ENCODE peak calls at places on chromosomes 2 and 18, in nine cellular contexts. S, G, U, R, V, J, Z, X and H are unnamed samples.

GRCh38 chr2:154226931-154227330 is 355.2 kb downstream of the GALNT13 start:
- DNase-seq in X (no peak), U (no peak), Z (no peak), S (no peak), J (no peak), R (no peak), G (no peak), V (no peak), H (no peak)

GRCh38 chr2:177758591-177759371 is 313.8 kb downstream of the PDE11A start:
- DNase-seq in V (peak; percentile 21), G (peak; percentile 72), U (peak; percentile 56), Z (no peak), X (no peak), J (peak; percentile 64), S (peak; percentile 59), R (peak; percentile 11), H (no peak)

GRCh38 chr2:135563793-135564192 is 32.5 kb downstream of the R3HDM1 start:
- DNase-seq in X (no peak), J (peak; percentile 31), S (peak; percentile 36), G (peak; percentile 6), Z (no peak), U (no peak), V (peak; percentile 24), R (no peak), H (no peak)

GRCh38 chr18:39599251-39599650 is 2033.7 kb upstream of the CELF4 start:
- DNase-seq in V (no peak), X (no peak), J (no peak), R (no peak), G (no peak), U (no peak), S (peak; percentile 47), Z (no peak), H (no peak)

GRCh38 chr18:66792466-66792865 is 188.6 kb upstream of the CDH19 start:
- DNase-seq in S (no peak), X (no peak), Z (no peak), R (no peak), U (no peak), G (no peak), J (peak; percentile 49), V (no peak), H (no peak)

GRCh38 chr2:84857566-84857965 is 23.3 kb downstream of the TRABD2A start:
- DNase-seq in X (no peak), U (no peak), G (no peak), J (no peak), R (no peak), S (no peak), V (no peak), Z (no peak), H (no peak)

GRCh38 chr2:143110759-143111428 is 18.3 kb upstream of the ARHGAP15 start:
- DNase-seq in R (peak; percentile 83), S (peak; percentile 78), J (peak; percentile 76), X (peak; percentile 29), U (peak; percentile 63), V (peak; percentile 24), Z (peak; percentile 13), G (peak; percentile 88), H (peak; percentile 36)

GRCh38 chr2:110755494-110756078 is 23.2 kb downstream of the ACOXL start:
- DNase-seq in G (peak; percentile 21), X (peak; percentile 38), R (no peak), S (peak; percentile 51), Z (no peak), J (peak; percentile 36), U (no peak), V (no peak), H (no peak)

GRCh38 chr2:219155054-219155644 is 5.5 kb downstream of the NHEJ1 start:
- DNase-seq in Z (peak; percentile 20), U (no peak), G (peak; percentile 91), S (peak; percentile 89), X (peak; percentile 64), V (no peak), J (peak; percentile 85), R (peak; percentile 73), H (no peak)

GRCh38 chr2:209383212-209383611 is 40.6 kb upstream of the MAP2 start:
- DNase-seq in S (peak; percentile 90), V (peak; percentile 56), R (no peak), U (no peak), X (no peak), G (no peak), Z (no peak), J (peak; percentile 87), H (no peak)

GRCh38 chr18:61832858-61833257 is 59.9 kb downstream of the RNF152 start:
- DNase-seq in J (no peak), V (no peak), G (peak; percentile 25), X (no peak), Z (no peak), R (no peak), U (no peak), S (no peak), H (no peak)

GRCh38 chr2:176445831-176446433 is 176.7 kb downstream of the MTX2 start:
- DNase-seq in V (peak; percentile 57), U (no peak), S (peak; percentile 85), R (no peak), J (peak; percentile 19), G (no peak), Z (no peak), X (no peak), H (no peak)

GRCh38 chr2:31384771-31385276 is 29.7 kb downstream of the XDH start:
- DNase-seq in V (peak; percentile 92), R (no peak), S (peak; percentile 90), G (no peak), X (no peak), U (no peak), Z (peak; percentile 91), J (peak; percentile 95), H (no peak)

GRCh38 chr18:41372266-41372665 is 582.8 kb upstream of the PIK3C3 start:
- DNase-seq in V (no peak), R (no peak), J (no peak), X (no peak), S (no peak), G (no peak), Z (no peak), U (peak; percentile 28), H (no peak)

GRCh38 chr2:26727641-26728561 is 35.4 kb downstream of the KCNK3 start:
- DNase-seq in S (no peak), G (no peak), V (peak; percentile 29), U (peak; percentile 49), J (no peak), R (peak; percentile 14), X (no peak), Z (no peak), H (no peak)

GRCh38 chr2:64913357-64913869 is 75.8 kb upstream of the SLC1A4 start:
- DNase-seq in X (no peak), U (peak; percentile 86), S (peak; percentile 48), R (peak; percentile 39), G (no peak), Z (no peak), V (no peak), J (no peak), H (no peak)

GRCh38 chr2:159152119-159152778 is 134.3 kb downstream of the WDSUB1 start:
- DNase-seq in R (no peak), X (no peak), J (no peak), G (no peak), S (no peak), V (no peak), U (no peak), Z (no peak), H (no peak)

GRCh38 chr2:115305712-115306111 is 863.3 kb downstream of the DPP10 start:
- DNase-seq in X (no peak), Z (no peak), J (no peak), V (no peak), G (no peak), R (no peak), S (no peak), U (no peak), H (no peak)

GRCh38 chr18:55224086-55224625 is 264.9 kb upstream of the CCDC68 start:
- DNase-seq in Z (no peak), G (no peak), U (no peak), S (no peak), R (no peak), V (no peak), J (no peak), X (no peak), H (no peak)

GRCh38 chr18:55229682-55230081 is 270.4 kb upstream of the CCDC68 start:
- DNase-seq in X (no peak), S (peak; percentile 85), J (no peak), V (no peak), Z (no peak), U (no peak), R (no peak), G (no peak), H (no peak)

GRCh38 chr18:55228707-55229106 is 269.4 kb upstream of the CCDC68 start:
- DNase-seq in V (no peak), U (no peak), R (no peak), Z (no peak), S (no peak), X (no peak), G (no peak), J (no peak), H (no peak)

GRCh38 chr18:55232506-55232905 is 273.2 kb upstream of the CCDC68 start:
- DNase-seq in Z (no peak), U (no peak), J (no peak), S (no peak), G (no peak), X (no peak), R (no peak), V (no peak), H (no peak)

GRCh38 chr18:55228191-55228590 is 268.9 kb upstream of the CCDC68 start:
- DNase-seq in R (no peak), V (peak; percentile 60), U (no peak), X (no peak), G (no peak), S (no peak), Z (no peak), J (no peak), H (no peak)
- TF ChIP-seq CTCF in R (no peak), V (no peak), U (peak; percentile 7), X (no peak), G (no peak), S (no peak), Z (peak; percentile 3), J (no peak), H (no peak)

DNA sequence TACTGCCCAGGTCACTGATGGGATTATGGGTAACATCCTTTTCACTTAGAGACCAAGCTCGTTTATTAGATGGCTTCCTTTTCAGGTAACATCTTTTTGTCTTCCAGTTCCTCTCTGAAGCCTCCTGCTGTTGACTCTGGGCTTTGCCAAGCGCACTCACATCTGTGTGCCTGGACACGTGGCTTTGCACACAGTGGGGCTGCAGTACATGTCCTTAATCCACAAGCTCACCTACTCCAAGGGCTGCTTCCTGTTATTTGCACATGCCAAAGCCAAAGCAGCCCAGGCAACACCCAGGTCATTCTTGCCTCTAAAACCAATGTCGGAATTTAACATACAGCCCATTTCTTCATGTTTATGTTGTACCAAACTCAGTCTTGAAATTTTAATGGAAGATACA is 124.2 kb upstream of the BOD1L2 start:
- DNase-seq in R (no peak), J (no peak), U (no peak), V (no peak), X (no peak), G (no peak), S (no peak), Z (no peak), H (no peak)
- TF ChIP-seq CTCF in R (no peak), J (no peak), U (no peak), V (no peak), X (no peak), G (no peak), S (no peak), Z (no peak), H (no peak)

GRCh38 chr2:95402370-95403203 is at the start of gene FAHD2A:
- DNase-seq in U (peak; percentile 93), J (peak; percentile 86), X (peak; percentile 99), V (peak; percentile 88), G (peak; percentile 92), S (peak; percentile 93), R (peak; percentile 92), Z (peak; percentile 32), H (peak; percentile 92)
- TF ChIP-seq CTCF in U (no peak), J (no peak), X (no peak), V (no peak), G (no peak), S (no peak), R (no peak), Z (no peak), H (no peak)

GRCh38 chr2:230849633-230850357 is 14.9 kb upstream of the ITM2C start:
- DNase-seq in X (peak; percentile 84), V (no peak), Z (no peak), S (peak; percentile 26), U (peak; percentile 94), J (peak; percentile 30), R (peak; percentile 79), G (peak; percentile 31), H (peak; percentile 74)
- TF ChIP-seq CTCF in X (peak; percentile 95), V (peak; percentile 72), Z (peak; percentile 84), S (peak; percentile 79), U (peak; percentile 99), J (peak; percentile 78), R (peak; percentile 92), G (peak; percentile 73), H (peak; percentile 94)